ENCODE peak calls at places on chromosomes 4 and X, in six cellular contexts. One of them, this sample, is unnamed.

GRCh38 chr4:78542373-78542772 is 9.2 kb upstream of the ANXA3 start:
- DNase-seq in ACHN: no peak
- DNase-seq in endodermal cell: no peak
- DNase-seq in KBM-7: no peak
- DNase-seq in HS-5: no peak
- DNase-seq in thoracic aorta: no peak
- DNase-seq in this sample: no peak

GRCh38 chr4:48472794-48473193 is 10.3 kb upstream of the SLC10A4 start:
- DNase-seq in ACHN: no peak
- DNase-seq in thoracic aorta: no peak
- DNase-seq in HS-5: no peak
- DNase-seq in endodermal cell: no peak
- DNase-seq in KBM-7: no peak
- DNase-seq in this sample: no peak

GRCh38 chrX:154540897-154541535 is 5.6 kb downstream of the G6PD start:
- DNase-seq in HS-5: no peak
- DNase-seq in endodermal cell: no peak
- DNase-seq in ACHN: no peak
- DNase-seq in thoracic aorta: no peak
- DNase-seq in KBM-7: no peak
- DNase-seq in this sample: no peak

GRCh38 chrX:154396948-154397887 is 959 bp upstream of the RPL10 start:
- DNase-seq in KBM-7: peak; percentile 81
- DNase-seq in endodermal cell: peak; percentile 84
- DNase-seq in thoracic aorta: no peak
- DNase-seq in HS-5: no peak
- DNase-seq in ACHN: peak; percentile 67
- DNase-seq in this sample: no peak

GRCh38 chrX:63330681-63331080 is 20.5 kb downstream of the SPIN4 start:
- DNase-seq in ACHN: no peak
- DNase-seq in HS-5: no peak
- DNase-seq in KBM-7: no peak
- DNase-seq in thoracic aorta: no peak
- DNase-seq in endodermal cell: no peak
- DNase-seq in this sample: no peak

GRCh38 chrX:78237127-78237526 is 90.3 kb downstream of the CYSLTR1 start:
- DNase-seq in ACHN: no peak
- DNase-seq in endodermal cell: no peak
- DNase-seq in KBM-7: no peak
- DNase-seq in HS-5: no peak
- DNase-seq in thoracic aorta: no peak
- DNase-seq in this sample: no peak

GRCh38 chrX:133660356-133660755 is 245.1 kb upstream of the GPC4 start:
- DNase-seq in HS-5: peak; percentile 38
- DNase-seq in endodermal cell: no peak
- DNase-seq in KBM-7: no peak
- DNase-seq in ACHN: no peak
- DNase-seq in thoracic aorta: no peak
- DNase-seq in this sample: no peak

GRCh38 chrX:24479924-24480722 is 15.0 kb downstream of the PDK3 start:
- DNase-seq in KBM-7: peak; percentile 94
- DNase-seq in ACHN: no peak
- DNase-seq in thoracic aorta: no peak
- DNase-seq in HS-5: no peak
- DNase-seq in endodermal cell: no peak
- DNase-seq in this sample: no peak

GRCh38 chrX:1103360-1103759 is 109.1 kb downstream of the CRLF2 start:
- DNase-seq in KBM-7: no peak
- DNase-seq in thoracic aorta: no peak
- DNase-seq in ACHN: no peak
- DNase-seq in HS-5: no peak
- DNase-seq in endodermal cell: peak; percentile 31
- DNase-seq in this sample: no peak

GRCh38 chr4:24477919-24478318 is 106.4 kb downstream of the DHX15 start:
- DNase-seq in thoracic aorta: no peak
- DNase-seq in endodermal cell: peak; percentile 70
- DNase-seq in KBM-7: no peak
- DNase-seq in HS-5: no peak
- DNase-seq in ACHN: peak; percentile 5
- DNase-seq in this sample: no peak

GRCh38 chr4:38601244-38601915 is 62.6 kb upstream of the KLF3 start:
- DNase-seq in endodermal cell: no peak
- DNase-seq in thoracic aorta: no peak
- DNase-seq in ACHN: no peak
- DNase-seq in KBM-7: peak; percentile 33
- DNase-seq in HS-5: peak; percentile 2
- DNase-seq in this sample: no peak

GRCh38 chrX:127888767-127889166 is 163.4 kb downstream of the ACTRT1 start:
- DNase-seq in thoracic aorta: no peak
- DNase-seq in ACHN: no peak
- DNase-seq in HS-5: no peak
- DNase-seq in endodermal cell: no peak
- DNase-seq in KBM-7: peak; percentile 7
- DNase-seq in this sample: no peak

GRCh38 chr4:168551945-168552695 is 55.3 kb downstream of the PALLD start:
- DNase-seq in thoracic aorta: no peak
- DNase-seq in ACHN: peak; percentile 48
- DNase-seq in KBM-7: peak; percentile 26
- DNase-seq in HS-5: no peak
- DNase-seq in endodermal cell: no peak
- DNase-seq in this sample: no peak

GRCh38 chr4:80685219-80685618 is 345.3 kb upstream of the BMP3 start:
- DNase-seq in ACHN: no peak
- DNase-seq in endodermal cell: no peak
- DNase-seq in thoracic aorta: no peak
- DNase-seq in HS-5: no peak
- DNase-seq in KBM-7: no peak
- DNase-seq in this sample: no peak

GRCh38 chr4:98521486-98521885 is 136.9 kb downstream of the TSPAN5 start:
- DNase-seq in thoracic aorta: no peak
- DNase-seq in ACHN: no peak
- DNase-seq in HS-5: no peak
- DNase-seq in KBM-7: no peak
- DNase-seq in endodermal cell: no peak
- DNase-seq in this sample: no peak

GRCh38 chr4:156765277-156765676 is 206.3 kb downstream of the PDGFC start:
- DNase-seq in ACHN: no peak
- DNase-seq in thoracic aorta: no peak
- DNase-seq in KBM-7: no peak
- DNase-seq in endodermal cell: no peak
- DNase-seq in HS-5: no peak
- DNase-seq in this sample: no peak

GRCh38 chrX:44218465-44218864 is 125.0 kb downstream of the EFHC2 start:
- DNase-seq in thoracic aorta: no peak
- DNase-seq in ACHN: no peak
- DNase-seq in KBM-7: no peak
- DNase-seq in endodermal cell: no peak
- DNase-seq in HS-5: no peak
- DNase-seq in this sample: no peak

GRCh38 chr4:76305971-76306881 is at the start of gene STBD1:
- DNase-seq in ACHN: peak; percentile 67
- DNase-seq in HS-5: peak; percentile 39
- DNase-seq in KBM-7: peak; percentile 73
- DNase-seq in endodermal cell: peak; percentile 93
- DNase-seq in thoracic aorta: peak; percentile 48
- DNase-seq in this sample: peak; percentile 40

GRCh38 chr4:112898357-112899141 is 150.9 kb upstream of the ANK2 start:
- DNase-seq in endodermal cell: no peak
- DNase-seq in HS-5: no peak
- DNase-seq in ACHN: peak; percentile 9
- DNase-seq in thoracic aorta: no peak
- DNase-seq in KBM-7: no peak
- DNase-seq in this sample: no peak

GRCh38 chr4:185708348-185708747 is 103.6 kb downstream of the SORBS2 start:
- DNase-seq in HS-5: peak; percentile 24
- DNase-seq in KBM-7: no peak
- DNase-seq in thoracic aorta: no peak
- DNase-seq in endodermal cell: no peak
- DNase-seq in ACHN: no peak
- DNase-seq in this sample: no peak

GRCh38 chr4:7960790-7961655 is 21.4 kb upstream of the AFAP1 start:
- DNase-seq in HS-5: peak; percentile 99
- DNase-seq in KBM-7: peak; percentile 47
- DNase-seq in ACHN: peak; percentile 47
- DNase-seq in thoracic aorta: peak; percentile 46
- DNase-seq in endodermal cell: no peak
- DNase-seq in this sample: peak; percentile 74

GRCh38 chr4:8571702-8572685 is 8.2 kb upstream of the GPR78 start:
- DNase-seq in ACHN: no peak
- DNase-seq in HS-5: no peak
- DNase-seq in KBM-7: no peak
- DNase-seq in thoracic aorta: no peak
- DNase-seq in endodermal cell: no peak
- DNase-seq in this sample: no peak

GRCh38 chr4:121484633-121485032 is 103.8 kb upstream of the QRFPR start:
- DNase-seq in HS-5: peak; percentile 8
- DNase-seq in KBM-7: peak; percentile 28
- DNase-seq in endodermal cell: peak; percentile 77
- DNase-seq in ACHN: peak; percentile 35
- DNase-seq in thoracic aorta: no peak
- DNase-seq in this sample: no peak

GRCh38 chrX:19183777-19184485 is 61.7 kb upstream of the ADGRG2 start:
- DNase-seq in HS-5: no peak
- DNase-seq in thoracic aorta: no peak
- DNase-seq in KBM-7: no peak
- DNase-seq in endodermal cell: no peak
- DNase-seq in ACHN: no peak
- DNase-seq in this sample: no peak

This sample was measured in GOT3.